ENCODE peak calls at places on chromosomes 12 and 14, in nine cellular contexts. One of them, this sample, is unnamed.

GRCh38 chr14:24576178-24576577 is at the start of gene CTSG:
- DNase-seq in choroid plexus epithelial cell: no peak
- DNase-seq in fibroblast of pulmonary artery: no peak
- DNase-seq in endodermal cell: no peak
- DNase-seq in mucosa of descending colon: no peak
- DNase-seq in fibroblast of the aortic adventitia: no peak
- DNase-seq in H1: no peak
- DNase-seq in psoas muscle: no peak
- DNase-seq in lower leg skin: no peak
- DNase-seq in this sample: no peak

GRCh38 chr12:47843226-47843980 is 23.7 kb upstream of the HDAC7 start:
- DNase-seq in fibroblast of pulmonary artery: no peak
- DNase-seq in psoas muscle: no peak
- DNase-seq in fibroblast of the aortic adventitia: no peak
- DNase-seq in endodermal cell: peak; percentile 87
- DNase-seq in mucosa of descending colon: no peak
- DNase-seq in choroid plexus epithelial cell: no peak
- DNase-seq in H1: no peak
- DNase-seq in lower leg skin: no peak
- DNase-seq in this sample: no peak

GRCh38 chr12:109998904-109999648 is at the start of gene ANKRD13A:
- DNase-seq in psoas muscle: peak; percentile 95
- DNase-seq in fibroblast of pulmonary artery: peak; percentile 97
- DNase-seq in mucosa of descending colon: peak; percentile 89
- DNase-seq in fibroblast of the aortic adventitia: peak; percentile 98
- DNase-seq in lower leg skin: peak; percentile 98
- DNase-seq in endodermal cell: peak; percentile 97
- DNase-seq in choroid plexus epithelial cell: peak; percentile 97
- DNase-seq in H1: peak; percentile 82
- DNase-seq in this sample: peak; percentile 95

GRCh38 chr12:1719139-1719538 is 28.3 kb downstream of the ADIPOR2 start:
- DNase-seq in endodermal cell: no peak
- DNase-seq in lower leg skin: no peak
- DNase-seq in H1: no peak
- DNase-seq in fibroblast of pulmonary artery: peak; percentile 67
- DNase-seq in mucosa of descending colon: no peak
- DNase-seq in fibroblast of the aortic adventitia: peak; percentile 73
- DNase-seq in choroid plexus epithelial cell: peak; percentile 20
- DNase-seq in psoas muscle: no peak
- DNase-seq in this sample: no peak

GRCh38 chr12:45407188-45407850 is 191.4 kb downstream of the ANO6 start:
- DNase-seq in lower leg skin: no peak
- DNase-seq in choroid plexus epithelial cell: peak; percentile 23
- DNase-seq in fibroblast of the aortic adventitia: peak; percentile 10
- DNase-seq in endodermal cell: no peak
- DNase-seq in H1: no peak
- DNase-seq in psoas muscle: no peak
- DNase-seq in fibroblast of pulmonary artery: peak; percentile 35
- DNase-seq in mucosa of descending colon: no peak
- DNase-seq in this sample: no peak

GRCh38 chr14:97185186-97185585 is 388.0 kb downstream of the VRK1 start:
- DNase-seq in mucosa of descending colon: no peak
- DNase-seq in endodermal cell: peak; percentile 70
- DNase-seq in choroid plexus epithelial cell: no peak
- DNase-seq in fibroblast of the aortic adventitia: no peak
- DNase-seq in lower leg skin: no peak
- DNase-seq in psoas muscle: no peak
- DNase-seq in fibroblast of pulmonary artery: no peak
- DNase-seq in H1: no peak
- DNase-seq in this sample: no peak

GRCh38 chr12:27627123-27627835 is 69.0 kb upstream of the REP15 start:
- DNase-seq in endodermal cell: no peak
- DNase-seq in psoas muscle: no peak
- DNase-seq in lower leg skin: no peak
- DNase-seq in choroid plexus epithelial cell: peak; percentile 92
- DNase-seq in fibroblast of pulmonary artery: peak; percentile 87
- DNase-seq in H1: no peak
- DNase-seq in mucosa of descending colon: no peak
- DNase-seq in fibroblast of the aortic adventitia: peak; percentile 95
- DNase-seq in this sample: no peak

GRCh38 chr12:111046896-111047295 is 126.5 kb upstream of the MYL2 start:
- DNase-seq in endodermal cell: peak; percentile 97
- DNase-seq in lower leg skin: no peak
- DNase-seq in fibroblast of the aortic adventitia: no peak
- DNase-seq in psoas muscle: no peak
- DNase-seq in mucosa of descending colon: no peak
- DNase-seq in fibroblast of pulmonary artery: no peak
- DNase-seq in choroid plexus epithelial cell: no peak
- DNase-seq in H1: no peak
- DNase-seq in this sample: no peak

GRCh38 chr12:77841467-77842054 is 10.9 kb downstream of the NAV3 start:
- DNase-seq in lower leg skin: no peak
- DNase-seq in H1: no peak
- DNase-seq in fibroblast of the aortic adventitia: no peak
- DNase-seq in fibroblast of pulmonary artery: peak; percentile 51
- DNase-seq in psoas muscle: no peak
- DNase-seq in choroid plexus epithelial cell: peak; percentile 45
- DNase-seq in mucosa of descending colon: no peak
- DNase-seq in endodermal cell: no peak
- DNase-seq in this sample: peak; percentile 40

GRCh38 chr12:117563706-117564105 is 202.3 kb upstream of the NOS1 start:
- DNase-seq in fibroblast of the aortic adventitia: no peak
- DNase-seq in lower leg skin: no peak
- DNase-seq in psoas muscle: no peak
- DNase-seq in endodermal cell: no peak
- DNase-seq in H1: no peak
- DNase-seq in fibroblast of pulmonary artery: no peak
- DNase-seq in mucosa of descending colon: no peak
- DNase-seq in choroid plexus epithelial cell: no peak
- DNase-seq in this sample: no peak

GRCh38 chr12:18476866-18477265 is 215.5 kb downstream of the PIK3C2G start:
- DNase-seq in choroid plexus epithelial cell: no peak
- DNase-seq in endodermal cell: peak; percentile 55
- DNase-seq in mucosa of descending colon: no peak
- DNase-seq in H1: no peak
- DNase-seq in fibroblast of pulmonary artery: no peak
- DNase-seq in fibroblast of the aortic adventitia: peak; percentile 16
- DNase-seq in lower leg skin: no peak
- DNase-seq in psoas muscle: no peak
- DNase-seq in this sample: no peak

DNA sequence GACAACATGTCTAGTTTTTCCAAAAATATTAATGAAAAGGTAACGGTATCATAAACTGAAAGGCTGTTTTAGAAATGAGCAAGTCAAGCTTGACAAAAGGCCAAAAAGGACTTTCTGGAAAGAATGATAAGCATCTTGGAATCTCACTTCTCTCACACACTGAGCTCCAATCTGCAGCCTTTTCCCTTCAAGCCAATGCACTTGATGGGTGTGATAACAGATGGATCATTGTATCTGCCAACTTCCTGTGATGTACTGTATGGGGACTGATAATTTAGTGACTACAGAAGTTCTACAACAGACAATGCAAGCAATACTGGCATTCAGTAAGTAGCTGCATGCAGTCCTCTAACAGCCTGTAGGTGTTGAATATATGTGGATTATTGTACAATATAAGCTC is 147.1 kb downstream of the MED13L start:
- DNase-seq in mucosa of descending colon: no peak
- DNase-seq in H1: no peak
- DNase-seq in lower leg skin: no peak
- DNase-seq in choroid plexus epithelial cell: no peak
- DNase-seq in fibroblast of pulmonary artery: no peak
- DNase-seq in endodermal cell: no peak
- DNase-seq in fibroblast of the aortic adventitia: peak; percentile 73
- DNase-seq in psoas muscle: no peak
- DNase-seq in this sample: no peak
- TF ChIP-seq CTCF in mucosa of descending colon: no peak
- TF ChIP-seq CTCF in H1: no peak
- TF ChIP-seq CTCF in lower leg skin: no peak
- TF ChIP-seq CTCF in choroid plexus epithelial cell: no peak
- TF ChIP-seq CTCF in fibroblast of pulmonary artery: no peak
- TF ChIP-seq CTCF in endodermal cell: no peak
- TF ChIP-seq CTCF in fibroblast of the aortic adventitia: no peak
- TF ChIP-seq CTCF in psoas muscle: no peak
- TF ChIP-seq CTCF in this sample: no peak

GRCh38 chr12:97151481-97151880 is 244.4 kb downstream of the NEDD1 start:
- DNase-seq in psoas muscle: no peak
- DNase-seq in fibroblast of the aortic adventitia: no peak
- DNase-seq in endodermal cell: no peak
- DNase-seq in H1: no peak
- DNase-seq in lower leg skin: no peak
- DNase-seq in choroid plexus epithelial cell: no peak
- DNase-seq in fibroblast of pulmonary artery: no peak
- DNase-seq in mucosa of descending colon: no peak
- DNase-seq in this sample: no peak

GRCh38 chr12:97148941-97149559 is 242.0 kb downstream of the NEDD1 start:
- DNase-seq in psoas muscle: peak; percentile 44
- DNase-seq in choroid plexus epithelial cell: peak; percentile 33
- DNase-seq in mucosa of descending colon: peak; percentile 57
- DNase-seq in fibroblast of pulmonary artery: peak; percentile 47
- DNase-seq in H1: peak; percentile 49
- DNase-seq in endodermal cell: peak; percentile 96
- DNase-seq in fibroblast of the aortic adventitia: peak; percentile 2
- DNase-seq in lower leg skin: no peak
- DNase-seq in this sample: peak; percentile 39
- TF ChIP-seq CTCF in psoas muscle: peak; percentile 33
- TF ChIP-seq CTCF in choroid plexus epithelial cell: peak; percentile 69
- TF ChIP-seq CTCF in mucosa of descending colon: peak; percentile 41
- TF ChIP-seq CTCF in fibroblast of pulmonary artery: peak; percentile 75
- TF ChIP-seq CTCF in H1: peak; percentile 97
- TF ChIP-seq CTCF in endodermal cell: peak; percentile 96
- TF ChIP-seq CTCF in fibroblast of the aortic adventitia: peak; percentile 43
- TF ChIP-seq CTCF in lower leg skin: no peak
- TF ChIP-seq CTCF in this sample: peak; percentile 75

GRCh38 chr14:45678163-45678562 is 425.2 kb upstream of the MIS18BP1 start:
- DNase-seq in fibroblast of pulmonary artery: no peak
- DNase-seq in psoas muscle: no peak
- DNase-seq in fibroblast of the aortic adventitia: no peak
- DNase-seq in H1: no peak
- DNase-seq in lower leg skin: no peak
- DNase-seq in choroid plexus epithelial cell: peak; percentile 16
- DNase-seq in mucosa of descending colon: no peak
- DNase-seq in endodermal cell: no peak
- DNase-seq in this sample: no peak
- TF ChIP-seq CTCF in fibroblast of pulmonary artery: no peak
- TF ChIP-seq CTCF in psoas muscle: no peak
- TF ChIP-seq CTCF in fibroblast of the aortic adventitia: no peak
- TF ChIP-seq CTCF in H1: no peak
- TF ChIP-seq CTCF in lower leg skin: no peak
- TF ChIP-seq CTCF in choroid plexus epithelial cell: no peak
- TF ChIP-seq CTCF in mucosa of descending colon: no peak
- TF ChIP-seq CTCF in endodermal cell: no peak
- TF ChIP-seq CTCF in this sample: no peak

GRCh38 chr12:81610955-81611889 is 147.9 kb downstream of the PPFIA2 start:
- DNase-seq in H1: no peak
- DNase-seq in endodermal cell: peak; percentile 68
- DNase-seq in fibroblast of the aortic adventitia: peak; percentile 2
- DNase-seq in fibroblast of pulmonary artery: peak; percentile 6
- DNase-seq in choroid plexus epithelial cell: peak; percentile 43
- DNase-seq in lower leg skin: no peak
- DNase-seq in psoas muscle: no peak
- DNase-seq in mucosa of descending colon: no peak
- DNase-seq in this sample: no peak
- TF ChIP-seq CTCF in H1: no peak
- TF ChIP-seq CTCF in endodermal cell: peak; percentile 69
- TF ChIP-seq CTCF in fibroblast of the aortic adventitia: peak; percentile 46
- TF ChIP-seq CTCF in fibroblast of pulmonary artery: peak; percentile 46
- TF ChIP-seq CTCF in choroid plexus epithelial cell: peak; percentile 66
- TF ChIP-seq CTCF in lower leg skin: no peak
- TF ChIP-seq CTCF in psoas muscle: peak; percentile 6
- TF ChIP-seq CTCF in mucosa of descending colon: no peak
- TF ChIP-seq CTCF in this sample: no peak

GRCh38 chr14:68676511-68676943 is 116.3 kb downstream of the ZFP36L1 start:
- DNase-seq in lower leg skin: no peak
- DNase-seq in psoas muscle: no peak
- DNase-seq in mucosa of descending colon: no peak
- DNase-seq in endodermal cell: no peak
- DNase-seq in H1: no peak
- DNase-seq in choroid plexus epithelial cell: no peak
- DNase-seq in fibroblast of pulmonary artery: no peak
- DNase-seq in fibroblast of the aortic adventitia: no peak
- DNase-seq in this sample: no peak
- TF ChIP-seq CTCF in lower leg skin: no peak
- TF ChIP-seq CTCF in psoas muscle: no peak
- TF ChIP-seq CTCF in mucosa of descending colon: no peak
- TF ChIP-seq CTCF in endodermal cell: no peak
- TF ChIP-seq CTCF in H1: no peak
- TF ChIP-seq CTCF in choroid plexus epithelial cell: no peak
- TF ChIP-seq CTCF in fibroblast of pulmonary artery: no peak
- TF ChIP-seq CTCF in fibroblast of the aortic adventitia: no peak
- TF ChIP-seq CTCF in this sample: no peak

DNA sequence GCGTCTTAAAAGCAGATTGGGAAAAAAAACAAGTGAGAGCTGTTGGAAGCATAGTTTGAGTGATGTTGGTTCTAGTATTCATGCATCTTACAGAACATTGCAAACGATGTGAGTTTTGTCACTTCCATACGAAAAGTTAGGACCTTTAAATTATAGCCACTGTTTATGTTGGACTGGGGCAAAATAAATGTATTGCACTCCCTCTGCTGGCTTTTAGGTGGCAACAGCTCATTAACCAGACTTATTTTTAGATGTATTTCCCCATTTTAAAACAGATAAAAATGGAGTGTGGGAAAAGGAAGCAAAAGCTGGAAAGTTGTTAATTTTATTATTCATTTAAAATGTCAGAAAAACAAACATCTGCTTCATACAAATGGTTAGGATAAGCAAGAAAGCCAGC is 111.9 kb downstream of the LGR5 start:
- DNase-seq in fibroblast of pulmonary artery: peak; percentile 43
- DNase-seq in lower leg skin: no peak
- DNase-seq in H1: no peak
- DNase-seq in fibroblast of the aortic adventitia: peak; percentile 50
- DNase-seq in choroid plexus epithelial cell: peak; percentile 58
- DNase-seq in psoas muscle: no peak
- DNase-seq in mucosa of descending colon: no peak
- DNase-seq in endodermal cell: no peak
- DNase-seq in this sample: no peak
- TF ChIP-seq CTCF in fibroblast of pulmonary artery: peak; percentile 44
- TF ChIP-seq CTCF in lower leg skin: no peak
- TF ChIP-seq CTCF in H1: no peak
- TF ChIP-seq CTCF in fibroblast of the aortic adventitia: peak; percentile 62
- TF ChIP-seq CTCF in choroid plexus epithelial cell: peak; percentile 59
- TF ChIP-seq CTCF in psoas muscle: peak; percentile 30
- TF ChIP-seq CTCF in mucosa of descending colon: no peak
- TF ChIP-seq CTCF in endodermal cell: peak; percentile 63
- TF ChIP-seq CTCF in this sample: no peak

This sample was measured in heart right ventricle.